ENCODE peak calls at places on chromosome 7, in four cellular contexts. N is A549, Q is WTC11, U is K562. Z is an unnamed sample.

GRCh38 chr7:121890833-121891232 is 17.9 kb downstream of the PTPRZ1 start:
- DNase-seq in N (no peak), Q (no peak), U (no peak), Z (no peak)

GRCh38 chr7:107071129-107071528 is 26.6 kb downstream of the PRKAR2B start:
- DNase-seq in N (no peak), Q (no peak), U (no peak), Z (no peak)

GRCh38 chr7:51316262-51316665 is 345 bp downstream of the COBL start:
- DNase-seq in N (peak), Q (peak), U (no peak), Z (no peak)

GRCh38 chr7:43648725-43649406 is 66.0 kb downstream of the STK17A start:
- DNase-seq in N (no peak), Q (no peak), U (no peak), Z (no peak)

GRCh38 chr7:138429577-138430250 is 30.3 kb upstream of the TRIM24 start:
- DNase-seq in N (peak), Q (no peak), U (no peak), Z (no peak)

GRCh38 chr7:32273297-32273696 is 203.1 kb upstream of the PDE1C start:
- DNase-seq in N (no peak), Q (no peak), U (no peak), Z (no peak)

GRCh38 chr7:70477051-70478010 is 654.6 kb upstream of the GALNT17 start:
- DNase-seq in N (no peak), Q (no peak), U (no peak), Z (no peak)

GRCh38 chr7:28465697-28466096 is 53.4 kb downstream of the CREB5 start:
- DNase-seq in N (no peak), Q (no peak), U (no peak), Z (no peak)

GRCh38 chr7:38274927-38275326 is 1.5 kb upstream of the TARP start:
- DNase-seq in N (no peak), Q (no peak), U (no peak), Z (no peak)

GRCh38 chr7:54394877-54395276 is 147.3 kb upstream of the VSTM2A start:
- DNase-seq in N (no peak), Q (no peak), U (no peak), Z (no peak)

GRCh38 chr7:38463277-38464224 is 167.6 kb downstream of the AMPH start:
- DNase-seq in N (peak), Q (no peak), U (no peak), Z (no peak)

GRCh38 chr7:117237646-117238045 is 85.2 kb downstream of the WNT2 start:
- DNase-seq in N (no peak), Q (no peak), U (no peak), Z (no peak)

GRCh38 chr7:148772297-148773089 is 73.8 kb downstream of the CUL1 start:
- DNase-seq in N (peak), Q (no peak), U (no peak), Z (no peak)

GRCh38 chr7:14807498-14807897 is 95.1 kb downstream of the DGKB start:
- DNase-seq in N (no peak), Q (no peak), U (no peak), Z (no peak)

GRCh38 chr7:44394636-44395035 is 69.2 kb upstream of the CAMK2B start:
- DNase-seq in N (no peak), Q (no peak), U (no peak), Z (no peak)

GRCh38 chr7:122310119-122311021 is 5.8 kb upstream of the FEZF1 start:
- DNase-seq in N (no peak), Q (peak), U (no peak), Z (no peak)

GRCh38 chr7:151032936-151033863 is 5.0 kb downstream of the ABCB8 start:
- DNase-seq in N (no peak), Q (no peak), U (no peak), Z (no peak)

GRCh38 chr7:79361214-79361613 is 92.3 kb downstream of the MAGI2 start:
- DNase-seq in N (peak), Q (peak), U (no peak), Z (no peak)

DNA sequence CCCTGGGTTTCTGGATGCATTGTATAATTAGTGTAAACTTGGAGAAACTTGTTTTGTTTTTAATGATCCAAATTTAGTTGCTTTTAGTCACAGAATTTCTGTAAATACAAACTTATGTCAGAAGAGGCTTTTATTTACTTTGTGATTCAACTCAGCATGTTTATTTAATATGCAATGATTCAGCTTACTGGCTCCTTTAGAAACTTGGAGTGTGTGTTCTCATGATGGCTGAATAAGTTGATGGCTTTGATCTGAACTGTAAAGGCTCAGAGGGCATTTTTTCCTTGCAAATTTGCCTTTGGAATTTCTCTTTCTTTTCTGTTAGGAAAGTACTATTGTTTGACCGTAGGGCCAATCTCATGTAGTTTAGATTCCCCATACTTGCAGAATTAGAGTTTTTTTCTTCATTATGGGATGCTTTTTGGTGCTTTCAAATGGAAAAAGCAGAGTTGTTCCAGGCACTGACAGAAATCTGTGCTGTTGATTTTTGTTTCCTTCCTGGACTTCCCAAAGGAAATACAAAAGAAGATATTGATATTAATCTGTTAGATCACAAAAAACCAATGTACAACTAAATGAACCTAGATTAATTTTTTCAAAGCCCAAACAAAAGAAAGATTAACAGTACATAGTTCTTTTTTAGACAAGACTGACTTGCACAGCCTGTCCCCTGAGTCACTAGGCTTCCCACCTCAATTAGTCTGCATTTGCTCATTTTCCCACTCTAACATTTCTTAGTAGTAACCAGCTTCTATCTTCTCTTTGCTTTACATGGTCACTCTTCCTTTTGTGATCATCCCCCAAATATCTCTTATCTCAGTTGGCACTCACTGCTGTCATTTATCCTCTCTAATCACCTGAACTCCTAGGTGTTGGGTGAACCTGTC is 96.8 kb upstream of the AGR3 start:
- DNase-seq in N (peak), Q (no peak), U (no peak), Z (peak)
- TF ChIP-seq HMGXB4 in N (no peak), Q (no peak), U (no peak), Z (no peak)

GRCh38 chr7:87709258-87709657 is 81.1 kb downstream of the RUNDC3B start:
- DNase-seq in N (no peak), Q (no peak), U (no peak), Z (no peak)
- TF ChIP-seq HMGXB4 in N (no peak), Q (no peak), U (no peak), Z (no peak)

DNA sequence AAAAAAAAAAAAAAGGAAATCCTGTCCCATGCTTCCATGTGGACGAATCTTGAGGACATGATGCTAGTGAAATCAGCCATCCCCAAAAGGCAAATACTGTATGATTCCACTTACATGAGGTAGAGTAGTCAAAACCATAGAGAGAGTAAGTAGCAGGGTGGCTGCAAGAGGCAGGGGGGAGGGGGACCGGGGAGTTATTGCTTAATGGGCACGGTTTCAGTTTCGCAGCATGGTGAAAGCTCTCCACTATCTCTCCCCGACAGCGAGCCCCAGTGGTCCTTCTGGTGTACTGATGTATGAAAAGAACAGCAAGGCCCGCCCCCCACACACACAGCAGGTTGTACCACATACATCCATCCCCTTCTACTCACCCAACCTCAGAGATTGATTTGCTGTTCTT is 32.8 kb downstream of the NOD1 start:
- DNase-seq in N (peak), Q (peak), U (peak), Z (peak)
- TF ChIP-seq HMGXB4 in N (no peak), Q (no peak), U (no peak), Z (no peak)

GRCh38 chr7:45617166-45617565 is 43.0 kb downstream of the ADCY1 start:
- DNase-seq in N (no peak), Q (peak), U (no peak), Z (no peak)
- TF ChIP-seq HMGXB4 in N (no peak), Q (no peak), U (no peak), Z (no peak)

GRCh38 chr7:24313777-24314176 is 29.8 kb downstream of the NPY start:
- DNase-seq in N (no peak), Q (no peak), U (no peak), Z (no peak)

GRCh38 chr7:24319209-24319608 is 35.2 kb downstream of the NPY start:
- DNase-seq in N (no peak), Q (no peak), U (no peak), Z (no peak)

GRCh38 chr7:24318326-24318725 is 34.3 kb downstream of the NPY start:
- DNase-seq in N (peak), Q (peak), U (peak), Z (no peak)

DNA sequence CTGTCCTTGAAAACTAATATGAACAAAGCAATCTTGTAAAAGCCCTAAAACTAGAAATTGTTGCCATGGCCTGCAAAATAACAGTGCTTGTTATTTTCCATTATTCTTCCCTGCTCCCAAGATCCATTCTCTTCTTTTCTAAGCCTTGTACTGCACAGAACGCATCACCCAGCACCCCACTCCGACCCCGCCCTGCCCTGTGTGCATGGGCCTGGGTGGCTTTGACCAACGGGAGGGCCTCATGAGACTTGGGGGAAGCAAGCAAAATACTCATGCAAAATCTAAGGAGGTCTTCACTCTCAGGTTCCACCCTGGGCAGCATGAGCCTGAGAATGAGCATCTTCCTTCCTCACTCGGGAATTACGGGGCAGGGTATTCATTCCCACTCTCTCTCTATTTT is 32.4 kb downstream of the NPY start:
- DNase-seq in N (no peak), Q (no peak), U (no peak), Z (no peak)
- TF ChIP-seq HMGXB4 in N (no peak), Q (no peak), U (no peak), Z (no peak)

GRCh38 chr7:105656922-105657521 is 75.7 kb upstream of the EFCAB10 start:
- DNase-seq in N (peak), Q (peak), U (peak), Z (no peak)
- TF ChIP-seq HMGXB4 in N (no peak), Q (no peak), U (no peak), Z (no peak)

DNA sequence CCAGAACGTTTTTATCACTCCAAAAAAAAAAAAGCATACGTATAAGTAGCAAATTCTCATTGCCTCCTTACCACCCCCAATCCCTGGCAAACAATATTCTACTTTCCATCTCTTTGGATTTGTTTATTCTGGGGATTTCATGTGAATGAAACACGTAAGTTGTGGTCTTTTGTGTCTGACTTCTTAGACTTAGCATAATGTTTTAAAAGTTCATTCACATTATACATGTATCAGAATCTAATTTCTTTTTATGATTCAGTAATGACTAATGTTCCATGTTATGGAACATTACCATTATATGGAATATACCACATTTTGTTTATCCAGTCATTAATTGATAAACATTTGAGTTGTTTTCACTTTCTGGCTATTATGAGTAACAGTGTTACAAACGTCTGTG is 12.5 kb upstream of the KLHL7 start:
- DNase-seq in N (no peak), Q (no peak), U (no peak), Z (no peak)
- TF ChIP-seq HMGXB4 in N (no peak), Q (no peak), U (no peak), Z (no peak)